ENCODE peak calls at places on chromosomes 1 and 21, in seven cellular contexts. G is DMS53; H is GM12891; S is RWPE1; M is activated CD4-positive, alpha-beta T cell treated with anti-CD3 and anti-CD28 coated beads, Interleukin-2, amount 10 ng/mL, durations not matched to agents 7 days and 5 days; F is occipital lobe; X is HS-5. L is an unnamed sample.

GRCh38 chr1:28983509-28984310 is 69.3 kb downstream of the EPB41 start:
- DNase-seq in M (no peak), X (no peak), H (no peak), S (no peak), F (no peak), G (no peak), L (no peak)

GRCh38 chr1:176942346-176942745 is 222.2 kb downstream of the ASTN1 start:
- DNase-seq in F (no peak), S (no peak), H (no peak), G (no peak), X (no peak), M (no peak), L (no peak)

GRCh38 chr1:155083865-155084721 is 5.5 kb downstream of the EFNA3 start:
- DNase-seq in G (peak), X (no peak), M (peak), F (no peak), H (no peak), S (no peak), L (peak)

GRCh38 chr1:20823879-20824278 is 36.8 kb upstream of the HP1BP3 start:
- DNase-seq in G (no peak), H (no peak), F (no peak), S (no peak), M (no peak), X (no peak), L (no peak)

GRCh38 chr1:58508629-58509028 is 37.9 kb downstream of the OMA1 start:
- DNase-seq in S (no peak), M (no peak), X (no peak), F (no peak), G (no peak), H (no peak), L (no peak)

GRCh38 chr1:111965781-111966453 is 23.6 kb downstream of the KCND3 start:
- DNase-seq in G (no peak), S (no peak), F (no peak), X (no peak), H (no peak), M (no peak), L (no peak)

GRCh38 chr1:203475012-203475981 is at the start of gene PRELP:
- DNase-seq in S (peak), G (peak), H (no peak), M (no peak), X (no peak), F (no peak), L (peak)

GRCh38 chr1:114558548-114558947 is 22.9 kb downstream of the BCAS2 start:
- DNase-seq in M (no peak), H (no peak), X (no peak), F (no peak), S (peak), G (peak), L (no peak)

GRCh38 chr1:25094995-25095394 is 137.3 kb downstream of the SYF2 start:
- DNase-seq in M (no peak), S (no peak), X (no peak), H (no peak), F (no peak), G (no peak), L (no peak)

GRCh38 chr1:197557302-197557701 is 218.0 kb downstream of the DENND1B start:
- DNase-seq in G (peak), H (no peak), X (peak), S (peak), F (no peak), M (no peak), L (no peak)

GRCh38 chr21:45324430-45325205 is 36.9 kb upstream of the POFUT2 start:
- DNase-seq in S (no peak), G (peak), H (no peak), M (no peak), F (no peak), X (no peak), L (no peak)

GRCh38 chr1:232306269-232306911 is 323.5 kb downstream of the SIPA1L2 start:
- DNase-seq in X (no peak), F (no peak), H (no peak), S (no peak), M (no peak), G (peak), L (no peak)

GRCh38 chr1:168234846-168235547 is 9.2 kb downstream of the SFT2D2 start:
- DNase-seq in G (peak), M (peak), X (no peak), H (peak), S (peak), F (no peak), L (peak)

GRCh38 chr21:28758042-28758882 is 234.4 kb downstream of the LTN1 start:
- DNase-seq in S (no peak), M (no peak), F (no peak), H (no peak), G (no peak), X (no peak), L (no peak)

GRCh38 chr1:240117202-240117769 is 25.6 kb downstream of the FMN2 start:
- DNase-seq in G (peak), M (no peak), X (no peak), H (no peak), S (no peak), F (no peak), L (no peak)

GRCh38 chr1:165914136-165914798 is 86.9 kb downstream of the UCK2 start:
- DNase-seq in M (peak), F (peak), X (no peak), H (peak), S (peak), G (peak), L (peak)

GRCh38 chr1:42931108-42931539 is 27.5 kb downstream of the SLC2A1 start:
- DNase-seq in X (no peak), G (peak), S (no peak), F (no peak), H (peak), M (peak), L (peak)

GRCh38 chr1:1307261-1307907 is 346 bp downstream of the ACAP3 start:
- DNase-seq in M (no peak), F (peak), H (no peak), G (peak), X (no peak), S (no peak), L (no peak)

GRCh38 chr21:29372063-29372802 is 73.5 kb downstream of the BACH1 start:
- DNase-seq in S (peak), H (peak), X (peak), F (no peak), G (peak), M (peak), L (peak)

GRCh38 chr1:226215239-226215638 is 8.2 kb upstream of the MIXL1 start:
- DNase-seq in S (no peak), F (no peak), M (no peak), G (no peak), H (no peak), X (no peak), L (no peak)

GRCh38 chr21:41947596-41948403 is 6.0 kb downstream of the C2CD2 start:
- DNase-seq in F (peak), M (no peak), G (no peak), H (no peak), X (no peak), S (no peak), L (peak)

GRCh38 chr1:63148825-63149645 is 173.3 kb upstream of the FOXD3 start:
- DNase-seq in M (peak), F (no peak), X (peak), S (peak), G (peak), H (peak), L (peak)

GRCh38 chr1:198467907-198468306 is 72.6 kb downstream of the ATP6V1G3 start:
- DNase-seq in G (no peak), M (no peak), F (no peak), H (no peak), X (no peak), S (no peak), L (no peak)

GRCh38 chr1:101044749-101045148 is 19.2 kb upstream of the DPH5 start:
- DNase-seq in F (no peak), H (no peak), M (no peak), S (no peak), G (no peak), X (no peak), L (no peak)

GRCh38 chr1:116310172-116310571 is 62.9 kb upstream of the ATP1A1 start:
- DNase-seq in X (no peak), H (no peak), M (no peak), F (peak), G (no peak), S (no peak), L (no peak)

GRCh38 chr1:158930504-158930903 is 848 bp upstream of the PYHIN1 start:
- DNase-seq in G (no peak), M (peak), H (no peak), X (no peak), S (no peak), F (no peak), L (no peak)

GRCh38 chr1:89780721-89781120 is 40.1 kb upstream of the LRRC8D start:
- DNase-seq in M (peak), X (peak), F (no peak), S (peak), H (no peak), G (peak), L (peak)